ENCODE peak calls at places on chromosome 20, in eight cellular contexts. W is lung, A is Peyer's patch, P is pancreas, L is spleen, G is A549, N is kidney, T is DND-41. J is an unnamed sample.

GRCh38 chr20:10375191-10375590 is 58.8 kb downstream of the MKKS start:
- DNase-seq in W (no peak), A (no peak), P (no peak), L (no peak), G (no peak), N (no peak), T (no peak), J (no peak)

GRCh38 chr20:50172347-50173013 is 18.1 kb upstream of the CEBPB start:
- DNase-seq in W (peak), A (peak), P (peak), L (peak), G (peak), N (peak), T (no peak), J (no peak)

GRCh38 chr20:48375804-48376203 is 452.0 kb downstream of the PREX1 start:
- DNase-seq in W (no peak), A (no peak), P (no peak), L (no peak), G (no peak), N (no peak), T (no peak), J (no peak)

GRCh38 chr20:438581-439469 is 23.5 kb downstream of the TBC1D20 start:
- DNase-seq in W (no peak), A (peak), P (no peak), L (peak), G (no peak), N (no peak), T (peak), J (no peak)

GRCh38 chr20:38497246-38497645 is 24.6 kb downstream of the RALGAPB start:
- DNase-seq in W (no peak), A (no peak), P (no peak), L (no peak), G (no peak), N (no peak), T (no peak), J (no peak)

GRCh38 chr20:34558320-34559202 is at the start of gene MAP1LC3A:
- DNase-seq in W (peak), A (peak), P (peak), L (peak), G (peak), N (peak), T (no peak), J (peak)

GRCh38 chr20:40980106-40980827 is 48.4 kb upstream of the TOP1 start:
- DNase-seq in W (peak), A (no peak), P (no peak), L (no peak), G (no peak), N (no peak), T (no peak), J (no peak)

GRCh38 chr20:37501940-37502339 is 19.1 kb upstream of the NNAT start:
- DNase-seq in W (no peak), A (no peak), P (no peak), L (no peak), G (peak), N (no peak), T (no peak), J (no peak)

GRCh38 chr20:49620364-49621240 is 52.7 kb upstream of the PTGIS start:
- DNase-seq in W (no peak), A (peak), P (no peak), L (no peak), G (no peak), N (no peak), T (no peak), J (no peak)

GRCh38 chr20:11235058-11235457 is 561.3 kb upstream of the JAG1 start:
- DNase-seq in W (no peak), A (no peak), P (no peak), L (no peak), G (no peak), N (no peak), T (no peak), J (no peak)

GRCh38 chr20:23152308-23152892 is 66.3 kb upstream of the CD93 start:
- DNase-seq in W (no peak), A (peak), P (no peak), L (no peak), G (peak), N (peak), T (peak), J (peak)

DNA sequence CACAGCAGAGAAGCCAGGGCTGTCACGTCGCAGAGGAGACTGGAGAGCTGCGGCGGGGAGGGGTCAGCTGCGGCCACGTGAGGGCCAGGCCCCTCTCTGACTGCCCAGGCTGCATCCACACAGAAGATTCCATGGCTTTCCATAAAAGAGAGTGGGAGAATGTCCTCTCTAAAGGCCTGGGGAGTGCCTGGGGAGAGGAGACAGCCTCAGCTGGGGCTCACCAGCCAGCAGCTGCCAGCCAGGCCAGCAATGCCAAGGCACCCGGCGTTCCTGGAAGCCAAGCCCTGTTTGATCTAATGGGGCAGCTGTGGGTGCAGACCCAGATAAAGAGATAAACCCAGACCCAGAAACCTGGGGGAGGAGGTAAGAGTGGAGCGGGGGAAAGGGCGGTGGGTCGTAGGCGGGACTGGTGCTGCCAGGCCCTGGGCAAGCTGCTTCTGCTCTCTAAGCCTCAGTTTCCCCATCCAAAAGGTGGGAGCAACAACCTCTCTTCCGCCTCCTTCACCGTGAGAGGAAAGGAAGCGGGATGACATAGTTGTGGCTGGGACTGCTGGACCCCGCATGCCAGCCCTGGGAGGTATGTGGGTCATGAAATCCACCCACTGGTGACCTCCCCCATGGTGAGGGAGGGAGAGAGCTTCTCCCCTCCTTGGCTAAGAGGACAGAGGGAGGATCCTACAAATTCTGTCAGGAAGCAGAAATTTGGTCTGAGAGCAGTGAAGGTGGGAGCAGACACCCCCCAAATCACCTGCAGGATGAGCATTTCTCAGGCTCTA is 3.1 kb upstream of the OSBPL2 start:
- DNase-seq in W (no peak), A (no peak), P (peak), L (no peak), G (no peak), N (no peak), T (no peak), J (no peak)
- H3K27ac ChIP-seq in W (no peak), A (no peak), P (no peak), L (no peak), G (no peak), N (no peak), T (no peak), J (no peak)

DNA sequence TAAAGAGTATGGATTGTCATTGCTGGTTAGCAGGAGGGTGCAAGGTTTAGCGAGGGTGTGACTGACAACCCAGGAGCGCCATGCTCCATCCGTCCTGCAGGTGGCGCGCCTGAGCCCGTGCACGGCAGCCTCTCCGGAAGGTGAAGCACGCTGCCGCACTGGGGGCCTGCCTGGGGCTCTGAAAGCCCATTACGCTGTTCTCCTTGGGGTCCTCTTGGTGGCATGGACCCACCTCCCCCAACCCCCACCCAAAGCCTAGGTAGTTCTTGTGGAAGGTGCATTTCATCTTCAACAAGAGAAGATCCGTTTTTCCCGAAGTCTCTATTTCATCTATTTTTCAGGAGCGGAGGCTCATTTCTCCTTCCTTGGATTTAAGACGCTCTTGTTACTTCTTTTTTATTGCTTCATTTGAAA is 197.4 kb upstream of the KCNG1 start:
- DNase-seq in W (no peak), A (peak), P (no peak), L (peak), G (peak), N (no peak), T (peak), J (no peak)
- H3K4me3 ChIP-seq in W (no peak), A (no peak), P (no peak), L (no peak), G (no peak), N (no peak), T (no peak), J (no peak)

DNA sequence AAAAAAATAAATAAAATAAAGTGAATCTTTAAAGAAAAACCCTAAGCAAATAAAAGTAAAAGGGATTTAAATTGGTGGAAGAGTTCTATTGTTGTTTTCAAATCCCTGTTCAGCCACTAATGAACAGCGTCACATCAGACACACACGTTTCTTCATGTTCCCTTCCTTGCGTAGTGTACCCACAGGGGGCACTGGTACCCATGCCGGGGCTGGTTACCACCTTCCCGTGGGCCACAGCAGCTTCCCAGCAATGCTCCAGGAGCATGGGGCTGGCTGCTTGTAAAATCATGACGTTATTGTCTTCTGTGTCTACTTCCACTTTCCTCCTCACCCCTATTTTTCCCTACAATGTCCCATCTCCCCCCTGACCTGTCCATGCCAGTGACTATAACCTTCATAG is 988.7 kb downstream of the KIF16B start:
- DNase-seq in W (no peak), A (no peak), P (no peak), L (no peak), G (no peak), N (no peak), T (no peak), J (no peak)
- TF ChIP-seq CTCF in W (no peak), A (no peak), P (no peak), L (no peak), G (no peak), N (no peak), T (no peak), J (no peak)

DNA sequence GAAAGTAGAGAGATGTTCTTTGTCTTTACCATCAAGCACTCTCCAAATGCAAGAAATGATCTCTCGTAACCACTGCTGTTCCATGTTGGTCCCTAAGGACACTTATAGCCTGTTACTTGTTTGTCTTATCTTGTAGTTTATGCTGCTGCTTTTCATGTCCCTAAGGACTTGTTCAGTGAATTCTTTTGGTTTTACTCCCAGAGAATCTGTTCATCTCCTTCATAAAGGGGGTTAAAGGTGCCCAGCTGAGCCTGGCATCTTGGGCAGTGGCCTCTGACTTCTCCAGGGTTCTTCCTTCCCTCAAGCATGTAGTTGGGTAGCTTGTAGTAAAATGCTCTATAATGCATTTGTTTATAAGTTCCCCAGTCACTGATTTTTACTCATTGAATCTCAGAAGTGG is 864 bp upstream of the PKIG start:
- DNase-seq in W (no peak), A (no peak), P (no peak), L (no peak), G (no peak), N (no peak), T (no peak), J (no peak)
- H3K27ac ChIP-seq in W (peak), A (peak), P (no peak), L (peak), G (no peak), N (peak), T (no peak), J (peak)

GRCh38 chr20:55790178-55790577 is 215.1 kb downstream of the CBLN4 start:
- DNase-seq in W (no peak), A (no peak), P (no peak), L (no peak), G (no peak), N (no peak), T (no peak), J (no peak)

GRCh38 chr20:55793986-55794385 is 211.3 kb downstream of the CBLN4 start:
- DNase-seq in W (no peak), A (no peak), P (no peak), L (no peak), G (no peak), N (no peak), T (no peak), J (no peak)

GRCh38 chr20:55792049-55792448 is 213.3 kb downstream of the CBLN4 start:
- DNase-seq in W (no peak), A (no peak), P (no peak), L (no peak), G (no peak), N (no peak), T (no peak), J (no peak)
- H3K4me3 ChIP-seq in W (no peak), A (no peak), P (no peak), L (no peak), G (no peak), N (no peak), T (no peak), J (no peak)

GRCh38 chr20:56606174-56606945 is 22.7 kb upstream of the TFAP2C start:
- DNase-seq in W (no peak), A (peak), P (no peak), L (no peak), G (peak), N (peak), T (no peak), J (no peak)

GRCh38 chr20:56607061-56607704 is 21.9 kb upstream of the TFAP2C start:
- DNase-seq in W (no peak), A (no peak), P (no peak), L (no peak), G (no peak), N (no peak), T (no peak), J (no peak)

GRCh38 chr20:56610098-56610497 is 19.0 kb upstream of the TFAP2C start:
- DNase-seq in W (no peak), A (no peak), P (no peak), L (no peak), G (no peak), N (no peak), T (no peak), J (no peak)

GRCh38 chr20:56609321-56609720 is 19.8 kb upstream of the TFAP2C start:
- DNase-seq in W (no peak), A (no peak), P (no peak), L (no peak), G (no peak), N (no peak), T (no peak), J (no peak)

DNA sequence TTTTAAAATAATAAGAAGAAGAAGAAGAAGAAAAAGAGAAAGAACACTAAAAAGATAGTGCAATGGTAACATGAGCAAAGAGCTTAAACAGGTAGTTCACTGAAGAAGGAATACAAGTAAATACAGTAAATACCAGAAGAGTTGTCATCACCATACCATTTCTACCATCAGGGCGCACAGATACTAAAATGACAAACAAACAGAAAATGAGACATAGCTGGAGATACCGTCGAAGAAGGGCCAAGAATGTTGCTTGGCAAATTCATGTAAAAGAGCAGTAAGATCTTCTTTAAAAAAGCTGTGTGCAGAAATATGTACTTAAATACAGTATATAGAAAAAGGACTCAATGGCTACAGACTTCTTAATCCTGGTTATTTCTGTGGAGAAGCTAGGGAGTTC is 20.7 kb upstream of the TFAP2C start:
- DNase-seq in W (no peak), A (no peak), P (no peak), L (no peak), G (no peak), N (no peak), T (no peak), J (no peak)
- TF ChIP-seq CTCF in W (no peak), A (no peak), P (no peak), L (no peak), G (no peak), N (no peak), T (no peak), J (no peak)

DNA sequence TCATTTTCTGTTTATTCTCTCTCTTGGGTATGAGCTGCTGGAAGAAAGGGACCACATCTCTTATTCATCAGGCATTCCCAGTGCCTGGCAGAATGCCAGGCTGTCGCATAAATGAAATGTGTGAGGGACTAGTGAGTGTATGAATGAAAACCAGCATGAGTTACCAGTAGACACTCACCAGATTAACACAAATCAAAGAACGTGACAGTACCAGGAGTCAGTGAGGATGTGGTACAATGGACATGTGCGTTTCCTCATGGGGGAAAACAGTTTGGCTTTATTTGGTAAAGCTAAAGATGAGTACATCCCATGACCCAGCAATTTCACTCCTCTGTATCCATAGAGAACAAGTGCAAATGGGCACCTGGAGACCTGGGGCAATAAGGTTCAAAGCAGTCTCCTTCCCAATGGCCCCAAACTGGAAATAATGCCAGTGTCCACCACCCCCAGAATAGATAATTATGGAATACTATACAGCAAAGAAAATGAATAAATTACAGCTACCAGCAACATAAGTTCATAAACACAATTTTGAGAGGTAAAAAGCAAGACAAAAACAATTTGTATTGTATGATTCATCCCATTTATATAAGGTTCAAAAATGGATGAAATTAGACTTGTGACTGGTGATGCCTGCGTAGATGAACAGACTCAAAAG is 93.3 kb downstream of the CDH22 start:
- DNase-seq in W (no peak), A (no peak), P (no peak), L (no peak), G (no peak), N (no peak), T (no peak), J (no peak)
- H3K27ac ChIP-seq in W (no peak), A (no peak), P (no peak), L (no peak), G (no peak), N (no peak), T (no peak), J (no peak)